ENCODE peak calls at places on chromosomes 16 and 17, in ten cellular contexts. One of them, this sample, is unnamed.

GRCh38 chr16:89289428-89290395 is 72.2 kb downstream of the ZNF778 start:
- DNase-seq in Jurkat, Clone E6-1: peak; percentile 29
- DNase-seq in mucosa of descending colon: peak; percentile 78
- DNase-seq in heart right ventricle: peak; percentile 77
- DNase-seq in psoas muscle: peak; percentile 87
- DNase-seq in AG04450: peak; percentile 21
- DNase-seq in skeletal muscle cell: no peak
- DNase-seq in suprapubic skin: no peak
- DNase-seq in Peyer's patch: peak; percentile 82
- DNase-seq in OCI-LY7: peak; percentile 75
- DNase-seq in this sample: peak; percentile 72

GRCh38 chr16:70380205-70380918 is 33.7 kb downstream of the DDX19A start:
- DNase-seq in skeletal muscle cell: peak; percentile 38
- DNase-seq in Peyer's patch: peak; percentile 62
- DNase-seq in suprapubic skin: peak; percentile 81
- DNase-seq in AG04450: peak; percentile 68
- DNase-seq in OCI-LY7: peak; percentile 74
- DNase-seq in psoas muscle: peak; percentile 80
- DNase-seq in mucosa of descending colon: peak; percentile 50
- DNase-seq in Jurkat, Clone E6-1: peak; percentile 63
- DNase-seq in heart right ventricle: peak; percentile 47
- DNase-seq in this sample: peak; percentile 85

GRCh38 chr16:81645303-81645702 is 133.8 kb upstream of the PLCG2 start:
- DNase-seq in AG04450: peak; percentile 42
- DNase-seq in suprapubic skin: peak; percentile 80
- DNase-seq in mucosa of descending colon: no peak
- DNase-seq in Jurkat, Clone E6-1: no peak
- DNase-seq in Peyer's patch: no peak
- DNase-seq in OCI-LY7: no peak
- DNase-seq in skeletal muscle cell: peak; percentile 89
- DNase-seq in heart right ventricle: peak; percentile 66
- DNase-seq in psoas muscle: no peak
- DNase-seq in this sample: peak; percentile 94

GRCh38 chr16:56203052-56203451 is 11.8 kb downstream of the GNAO1 start:
- DNase-seq in OCI-LY7: peak; percentile 32
- DNase-seq in mucosa of descending colon: peak; percentile 24
- DNase-seq in suprapubic skin: no peak
- DNase-seq in heart right ventricle: peak; percentile 18
- DNase-seq in Peyer's patch: no peak
- DNase-seq in AG04450: no peak
- DNase-seq in psoas muscle: peak; percentile 64
- DNase-seq in skeletal muscle cell: no peak
- DNase-seq in Jurkat, Clone E6-1: peak; percentile 68
- DNase-seq in this sample: peak; percentile 28

GRCh38 chr17:40528692-40529417 is 27.4 kb upstream of the TNS4 start:
- DNase-seq in mucosa of descending colon: no peak
- DNase-seq in OCI-LY7: no peak
- DNase-seq in AG04450: no peak
- DNase-seq in psoas muscle: no peak
- DNase-seq in heart right ventricle: no peak
- DNase-seq in Peyer's patch: peak; percentile 12
- DNase-seq in skeletal muscle cell: no peak
- DNase-seq in suprapubic skin: peak; percentile 16
- DNase-seq in Jurkat, Clone E6-1: no peak
- DNase-seq in this sample: no peak

GRCh38 chr16:369866-370436 is 387 bp downstream of the MRPL28 start:
- DNase-seq in Jurkat, Clone E6-1: no peak
- DNase-seq in suprapubic skin: peak; percentile 63
- DNase-seq in OCI-LY7: no peak
- DNase-seq in Peyer's patch: peak; percentile 44
- DNase-seq in mucosa of descending colon: no peak
- DNase-seq in skeletal muscle cell: no peak
- DNase-seq in psoas muscle: no peak
- DNase-seq in heart right ventricle: no peak
- DNase-seq in AG04450: no peak
- DNase-seq in this sample: no peak

GRCh38 chr17:68572138-68572842 is 28.9 kb downstream of the FAM20A start:
- DNase-seq in skeletal muscle cell: no peak
- DNase-seq in Peyer's patch: no peak
- DNase-seq in Jurkat, Clone E6-1: no peak
- DNase-seq in mucosa of descending colon: no peak
- DNase-seq in OCI-LY7: no peak
- DNase-seq in suprapubic skin: no peak
- DNase-seq in heart right ventricle: no peak
- DNase-seq in AG04450: no peak
- DNase-seq in psoas muscle: no peak
- DNase-seq in this sample: no peak

GRCh38 chr16:83792391-83792790 is 15.4 kb upstream of the HSBP1 start:
- DNase-seq in heart right ventricle: no peak
- DNase-seq in psoas muscle: no peak
- DNase-seq in OCI-LY7: no peak
- DNase-seq in mucosa of descending colon: no peak
- DNase-seq in Jurkat, Clone E6-1: no peak
- DNase-seq in AG04450: no peak
- DNase-seq in suprapubic skin: no peak
- DNase-seq in Peyer's patch: no peak
- DNase-seq in skeletal muscle cell: no peak
- DNase-seq in this sample: no peak

GRCh38 chr16:25747160-25747758 is 55.5 kb downstream of the HS3ST4 start:
- DNase-seq in psoas muscle: no peak
- DNase-seq in skeletal muscle cell: no peak
- DNase-seq in Peyer's patch: no peak
- DNase-seq in Jurkat, Clone E6-1: no peak
- DNase-seq in heart right ventricle: no peak
- DNase-seq in AG04450: no peak
- DNase-seq in suprapubic skin: no peak
- DNase-seq in OCI-LY7: peak; percentile 13
- DNase-seq in mucosa of descending colon: peak; percentile 2
- DNase-seq in this sample: no peak

GRCh38 chr16:53357955-53358354 is 76.3 kb upstream of the RBL2 start:
- DNase-seq in skeletal muscle cell: no peak
- DNase-seq in mucosa of descending colon: no peak
- DNase-seq in Jurkat, Clone E6-1: no peak
- DNase-seq in heart right ventricle: no peak
- DNase-seq in psoas muscle: no peak
- DNase-seq in suprapubic skin: no peak
- DNase-seq in Peyer's patch: no peak
- DNase-seq in AG04450: no peak
- DNase-seq in OCI-LY7: no peak
- DNase-seq in this sample: no peak

GRCh38 chr16:53356478-53357207 is 77.6 kb upstream of the RBL2 start:
- DNase-seq in suprapubic skin: no peak
- DNase-seq in heart right ventricle: no peak
- DNase-seq in OCI-LY7: peak; percentile 17
- DNase-seq in mucosa of descending colon: no peak
- DNase-seq in Jurkat, Clone E6-1: no peak
- DNase-seq in Peyer's patch: no peak
- DNase-seq in skeletal muscle cell: no peak
- DNase-seq in AG04450: no peak
- DNase-seq in psoas muscle: no peak
- DNase-seq in this sample: no peak

GRCh38 chr16:53355064-53355463 is 79.2 kb upstream of the RBL2 start:
- DNase-seq in psoas muscle: no peak
- DNase-seq in suprapubic skin: no peak
- DNase-seq in Jurkat, Clone E6-1: no peak
- DNase-seq in OCI-LY7: no peak
- DNase-seq in Peyer's patch: no peak
- DNase-seq in skeletal muscle cell: no peak
- DNase-seq in mucosa of descending colon: no peak
- DNase-seq in AG04450: no peak
- DNase-seq in heart right ventricle: no peak
- DNase-seq in this sample: no peak

GRCh38 chr16:53357208-53357586 is 77.1 kb upstream of the RBL2 start:
- DNase-seq in psoas muscle: no peak
- DNase-seq in suprapubic skin: no peak
- DNase-seq in Peyer's patch: no peak
- DNase-seq in AG04450: no peak
- DNase-seq in heart right ventricle: no peak
- DNase-seq in mucosa of descending colon: no peak
- DNase-seq in OCI-LY7: no peak
- DNase-seq in skeletal muscle cell: no peak
- DNase-seq in Jurkat, Clone E6-1: no peak
- DNase-seq in this sample: no peak

DNA sequence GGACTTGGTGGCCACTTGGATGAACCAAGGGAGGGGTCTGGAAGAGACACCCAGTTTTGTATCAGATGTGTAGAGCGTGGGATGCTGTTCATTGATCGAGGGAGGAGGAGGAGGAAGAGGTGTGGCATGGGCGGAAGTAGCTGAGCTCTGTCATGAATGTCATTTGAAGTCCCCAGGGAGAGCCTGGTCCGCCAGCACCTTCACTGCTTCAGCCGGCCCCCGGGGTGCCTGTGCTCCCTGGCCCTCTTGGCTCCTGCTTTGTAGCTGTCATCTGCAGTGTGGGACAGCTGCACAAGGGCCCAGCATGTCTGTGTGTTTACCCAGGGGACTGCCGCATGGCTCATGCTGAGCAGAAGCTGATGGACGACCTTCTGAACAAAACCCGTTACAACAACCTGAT is 75.4 kb upstream of the RBL2 start:
- DNase-seq in skeletal muscle cell: no peak
- DNase-seq in heart right ventricle: no peak
- DNase-seq in psoas muscle: no peak
- DNase-seq in Peyer's patch: no peak
- DNase-seq in mucosa of descending colon: no peak
- DNase-seq in AG04450: no peak
- DNase-seq in OCI-LY7: peak; percentile 42
- DNase-seq in suprapubic skin: no peak
- DNase-seq in Jurkat, Clone E6-1: no peak
- DNase-seq in this sample: no peak
- H3K4me3 ChIP-seq in skeletal muscle cell: no peak overlapping the region
- H3K4me3 ChIP-seq in heart right ventricle: no peak overlapping the region
- H3K4me3 ChIP-seq in psoas muscle: no peak overlapping the region
- H3K4me3 ChIP-seq in Peyer's patch: no peak overlapping the region
- H3K4me3 ChIP-seq in mucosa of descending colon: no peak overlapping the region
- H3K4me3 ChIP-seq in AG04450: no peak overlapping the region
- H3K4me3 ChIP-seq in OCI-LY7: no peak overlapping the region
- H3K4me3 ChIP-seq in suprapubic skin: no peak overlapping the region
- H3K4me3 ChIP-seq in Jurkat, Clone E6-1: no peak overlapping the region
- H3K4me3 ChIP-seq in this sample: no peak overlapping the region

GRCh38 chr16:50245417-50246298 is 20.7 kb upstream of the ADCY7 start:
- DNase-seq in psoas muscle: no peak
- DNase-seq in skeletal muscle cell: no peak
- DNase-seq in suprapubic skin: peak; percentile 86
- DNase-seq in Jurkat, Clone E6-1: no peak
- DNase-seq in mucosa of descending colon: peak; percentile 72
- DNase-seq in Peyer's patch: peak; percentile 76
- DNase-seq in heart right ventricle: peak; percentile 54
- DNase-seq in OCI-LY7: peak; percentile 57
- DNase-seq in AG04450: no peak
- DNase-seq in this sample: peak; percentile 82
- H3K4me3 ChIP-seq in psoas muscle: peak overlapping the region; percentile 70
- H3K4me3 ChIP-seq in skeletal muscle cell: peak overlapping the region; percentile 59
- H3K4me3 ChIP-seq in suprapubic skin: peak overlapping the region; percentile 68
- H3K4me3 ChIP-seq in Jurkat, Clone E6-1: peak overlapping the region; percentile 52
- H3K4me3 ChIP-seq in mucosa of descending colon: peak overlapping the region; percentile 32
- H3K4me3 ChIP-seq in Peyer's patch: peak overlapping the region; percentile 48
- H3K4me3 ChIP-seq in heart right ventricle: peak overlapping the region; percentile 57
- H3K4me3 ChIP-seq in OCI-LY7: peak overlapping the region; percentile 67
- H3K4me3 ChIP-seq in AG04450: peak overlapping the region; percentile 54
- H3K4me3 ChIP-seq in this sample: peak overlapping the region; percentile 66

GRCh38 chr17:42179335-42179734 is 1.6 kb downstream of the KCNH4 start:
- DNase-seq in Peyer's patch: no peak
- DNase-seq in psoas muscle: no peak
- DNase-seq in AG04450: no peak
- DNase-seq in Jurkat, Clone E6-1: no peak
- DNase-seq in skeletal muscle cell: no peak
- DNase-seq in heart right ventricle: no peak
- DNase-seq in OCI-LY7: no peak
- DNase-seq in mucosa of descending colon: no peak
- DNase-seq in suprapubic skin: no peak
- DNase-seq in this sample: no peak

GRCh38 chr17:42180922-42181850 is at the start of gene KCNH4:
- DNase-seq in psoas muscle: peak; percentile 86
- DNase-seq in OCI-LY7: peak; percentile 83
- DNase-seq in AG04450: peak; percentile 16
- DNase-seq in heart right ventricle: peak; percentile 81
- DNase-seq in Jurkat, Clone E6-1: peak; percentile 83
- DNase-seq in skeletal muscle cell: peak; percentile 21
- DNase-seq in Peyer's patch: peak; percentile 81
- DNase-seq in mucosa of descending colon: peak; percentile 79
- DNase-seq in suprapubic skin: peak; percentile 80
- DNase-seq in this sample: peak; percentile 77

GRCh38 chr17:42179911-42180410 is 981 bp downstream of the KCNH4 start:
- DNase-seq in AG04450: no peak
- DNase-seq in Peyer's patch: no peak
- DNase-seq in mucosa of descending colon: peak; percentile 63
- DNase-seq in OCI-LY7: peak; percentile 13
- DNase-seq in Jurkat, Clone E6-1: no peak
- DNase-seq in suprapubic skin: peak; percentile 67
- DNase-seq in heart right ventricle: peak; percentile 31
- DNase-seq in psoas muscle: peak; percentile 72
- DNase-seq in skeletal muscle cell: no peak
- DNase-seq in this sample: peak; percentile 37

GRCh38 chr17:42181851-42182207 is 887 bp upstream of the KCNH4 start:
- DNase-seq in heart right ventricle: no peak
- DNase-seq in Jurkat, Clone E6-1: no peak
- DNase-seq in skeletal muscle cell: no peak
- DNase-seq in Peyer's patch: no peak
- DNase-seq in suprapubic skin: no peak
- DNase-seq in OCI-LY7: no peak
- DNase-seq in AG04450: no peak
- DNase-seq in psoas muscle: no peak
- DNase-seq in mucosa of descending colon: no peak
- DNase-seq in this sample: no peak

DNA sequence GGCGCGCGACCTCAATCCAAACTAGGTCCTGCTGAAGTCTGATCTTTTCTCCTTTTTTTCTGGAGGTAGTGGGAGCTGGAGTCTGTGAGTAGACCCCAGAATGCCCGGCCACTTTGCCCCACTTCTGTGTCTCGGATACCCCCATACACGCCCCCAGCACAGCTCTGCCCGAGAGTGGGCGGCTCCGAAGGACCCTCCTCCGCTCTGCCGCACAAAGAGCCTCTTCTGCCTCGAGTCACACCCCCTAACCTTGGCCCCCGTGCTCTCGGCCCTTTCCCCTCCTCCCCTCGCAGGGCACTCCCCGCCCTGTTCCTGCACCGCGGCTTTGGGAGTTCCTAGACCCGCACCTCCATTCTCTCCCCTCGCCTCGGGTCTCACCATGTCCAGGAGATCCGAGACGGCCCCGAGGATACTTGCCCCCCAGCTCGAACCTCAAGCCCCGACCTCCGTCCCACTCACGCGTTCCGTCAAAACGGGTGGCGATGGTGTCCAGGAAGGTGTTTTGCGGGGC is 476 bp downstream of the KCNH4 start:
- DNase-seq in mucosa of descending colon: no peak
- DNase-seq in skeletal muscle cell: no peak
- DNase-seq in Jurkat, Clone E6-1: no peak
- DNase-seq in suprapubic skin: peak; percentile 63
- DNase-seq in heart right ventricle: no peak
- DNase-seq in psoas muscle: no peak
- DNase-seq in AG04450: no peak
- DNase-seq in Peyer's patch: no peak
- DNase-seq in OCI-LY7: no peak
- DNase-seq in this sample: no peak
- H3K4me3 ChIP-seq in mucosa of descending colon: no peak overlapping the region
- H3K4me3 ChIP-seq in skeletal muscle cell: peak overlapping the region; percentile 34
- H3K4me3 ChIP-seq in Jurkat, Clone E6-1: no peak overlapping the region
- H3K4me3 ChIP-seq in suprapubic skin: peak overlapping the region; percentile 43
- H3K4me3 ChIP-seq in heart right ventricle: peak overlapping the region; percentile 37
- H3K4me3 ChIP-seq in psoas muscle: peak overlapping the region; percentile 53
- H3K4me3 ChIP-seq in AG04450: no peak overlapping the region
- H3K4me3 ChIP-seq in Peyer's patch: peak overlapping the region; percentile 34
- H3K4me3 ChIP-seq in OCI-LY7: peak overlapping the region; percentile 53
- H3K4me3 ChIP-seq in this sample: peak overlapping the region; percentile 28

GRCh38 chr17:63960430-63960829 is 12.3 kb downstream of the SCN4A start:
- DNase-seq in mucosa of descending colon: no peak
- DNase-seq in psoas muscle: no peak
- DNase-seq in Peyer's patch: no peak
- DNase-seq in skeletal muscle cell: no peak
- DNase-seq in Jurkat, Clone E6-1: no peak
- DNase-seq in heart right ventricle: no peak
- DNase-seq in OCI-LY7: no peak
- DNase-seq in AG04450: no peak
- DNase-seq in suprapubic skin: no peak
- DNase-seq in this sample: no peak
- H3K4me3 ChIP-seq in mucosa of descending colon: no peak overlapping the region
- H3K4me3 ChIP-seq in psoas muscle: no peak overlapping the region
- H3K4me3 ChIP-seq in Peyer's patch: no peak overlapping the region
- H3K4me3 ChIP-seq in skeletal muscle cell: no peak overlapping the region
- H3K4me3 ChIP-seq in Jurkat, Clone E6-1: no peak overlapping the region
- H3K4me3 ChIP-seq in heart right ventricle: no peak overlapping the region
- H3K4me3 ChIP-seq in OCI-LY7: peak overlapping the region; percentile 60
- H3K4me3 ChIP-seq in AG04450: no peak overlapping the region
- H3K4me3 ChIP-seq in suprapubic skin: no peak overlapping the region
- H3K4me3 ChIP-seq in this sample: no peak overlapping the region

This sample was measured in cardiac fibroblast.